ENCODE peak calls at places on chromosomes 6 and 20, in five cellular contexts. O is CD4-positive, alpha-beta T cell; D is activated CD4-positive, alpha-beta T cell treated with anti-CD3 and anti-CD28 coated beads for 48 hours; J is mammary epithelial cell; A is foreskin fibroblast. Q is an unnamed sample.

GRCh38 chr20:11101243-11101642 is 427.4 kb upstream of the JAG1 start:
- DNase-seq in O (no peak), D (no peak), J (peak), A (peak), Q (peak)

GRCh38 chr6:85464722-85465150 is 14.9 kb downstream of the NT5E start:
- DNase-seq in O (no peak), D (peak), J (peak), A (peak), Q (peak)

GRCh38 chr20:52724586-52724985 is 247.6 kb upstream of the TSHZ2 start:
- DNase-seq in O (no peak), D (no peak), J (no peak), A (no peak), Q (no peak)

GRCh38 chr6:33841868-33842267 is 38.1 kb upstream of the MLN start:
- DNase-seq in O (no peak), D (no peak), J (no peak), A (no peak), Q (no peak)

GRCh38 chr6:24099181-24099580 is 26.8 kb upstream of the NRSN1 start:
- DNase-seq in O (no peak), D (no peak), J (no peak), A (no peak), Q (no peak)

GRCh38 chr6:46419576-46420002 is 71.7 kb downstream of the RCAN2 start:
- DNase-seq in O (no peak), D (peak), J (peak), A (peak), Q (no peak)

GRCh38 chr6:22954749-22955385 is 385.5 kb downstream of the HDGFL1 start:
- DNase-seq in O (no peak), D (no peak), J (peak), A (peak), Q (peak)

GRCh38 chr6:9064156-9064555 is 628.8 kb upstream of the SLC35B3 start:
- DNase-seq in O (no peak), D (no peak), J (peak), A (no peak), Q (peak)

GRCh38 chr6:42791706-42792320 is 10.0 kb downstream of the BICRAL start:
- DNase-seq in O (no peak), D (no peak), J (peak), A (peak), Q (no peak)

GRCh38 chr20:56996533-56996932 is 269.9 kb downstream of the BMP7 start:
- DNase-seq in O (no peak), D (no peak), J (no peak), A (no peak), Q (no peak)

GRCh38 chr6:20916081-20916480 is 381.8 kb downstream of the CDKAL1 start:
- DNase-seq in O (no peak), D (no peak), J (no peak), A (peak), Q (no peak)

GRCh38 chr20:10660661-10661060 is 13.1 kb downstream of the JAG1 start:
- DNase-seq in O (no peak), D (no peak), J (peak), A (no peak), Q (no peak)

GRCh38 chr6:150320450-150320849 is 48.4 kb upstream of the IYD start:
- DNase-seq in O (no peak), D (no peak), J (no peak), A (no peak), Q (no peak)

GRCh38 chr6:125114248-125114858 is 39.2 kb upstream of the TPD52L1 start:
- DNase-seq in O (no peak), D (peak), J (peak), A (peak), Q (peak)

GRCh38 chr20:20174089-20174835 is 121.9 kb downstream of the CFAP61 start:
- DNase-seq in O (no peak), D (no peak), J (no peak), A (no peak), Q (no peak)

GRCh38 chr6:96898241-96898851 is 655 bp upstream of the NDUFAF4 start:
- DNase-seq in O (no peak), D (no peak), J (no peak), A (peak), Q (peak)

GRCh38 chr20:2172305-2173175 is 70.9 kb downstream of the STK35 start:
- DNase-seq in O (peak), D (peak), J (peak), A (peak), Q (no peak)

GRCh38 chr6:81853975-81854374 is 101.5 kb upstream of the TENT5A start:
- DNase-seq in O (no peak), D (no peak), J (no peak), A (no peak), Q (no peak)

GRCh38 chr20:37518606-37519507 is 2.2 kb upstream of the NNAT start:
- DNase-seq in O (no peak), D (no peak), J (no peak), A (no peak), Q (no peak)

GRCh38 chr20:34215711-34216381 is 25.4 kb upstream of the ASIP start:
- DNase-seq in O (no peak), D (peak), J (peak), A (peak), Q (peak)

GRCh38 chr6:150622941-150623874 is 23.5 kb downstream of the PLEKHG1 start:
- DNase-seq in O (no peak), D (no peak), J (no peak), A (no peak), Q (no peak)

GRCh38 chr6:164230259-164230658 is 815.7 kb downstream of the QKI start:
- DNase-seq in O (no peak), D (no peak), J (no peak), A (no peak), Q (no peak)

GRCh38 chr6:144055121-144055931 is 40.0 kb downstream of the SF3B5 start:
- DNase-seq in O (peak), D (peak), J (no peak), A (no peak), Q (no peak)

GRCh38 chr6:105459049-105459448 is 56.2 kb upstream of the PREP start:
- DNase-seq in O (no peak), D (peak), J (peak), A (peak), Q (peak)

GRCh38 chr6:89970609-89971337 is 76.5 kb downstream of the GJA10 start:
- DNase-seq in O (no peak), D (no peak), J (peak), A (peak), Q (no peak)

GRCh38 chr20:63626424-63627128 is at the start of gene GMEB2:
- DNase-seq in O (peak), D (peak), J (no peak), A (peak), Q (no peak)

GRCh38 chr6:148288566-148288965 is 54.1 kb upstream of the SASH1 start:
- DNase-seq in O (no peak), D (no peak), J (no peak), A (no peak), Q (no peak)

GRCh38 chr6:81788748-81789147 is 36.3 kb upstream of the TENT5A start:
- DNase-seq in O (no peak), D (no peak), J (no peak), A (peak), Q (no peak)

GRCh38 chr20:53422039-53422438 is 171.6 kb downstream of the ZNF217 start:
- DNase-seq in O (no peak), D (no peak), J (no peak), A (no peak), Q (no peak)

GRCh38 chr20:23668477-23668951 is 20.3 kb downstream of the CST4 start:
- DNase-seq in O (no peak), D (peak), J (peak), A (peak), Q (no peak)

GRCh38 chr6:27281105-27281539 is 31.0 kb downstream of the POM121L2 start:
- DNase-seq in O (no peak), D (no peak), J (no peak), A (no peak), Q (no peak)

Q was measured in foreskin keratinocyte.